ENCODE peak calls at places on chromosome 2, in five cellular contexts. B, L, H, T and P are unnamed samples.

GRCh38 chr2:61620244-61621159 is 82.3 kb upstream of the XPO1 start:
- DNase-seq in H (peak), T (peak), B (no peak), L (no peak), P (peak)

GRCh38 chr2:26640331-26640745 is 828 bp downstream of the CIB4 start:
- DNase-seq in H (no peak), T (peak), B (peak), L (no peak), P (peak)

GRCh38 chr2:84443477-84443876 is 15.6 kb downstream of the SUCLG1 start:
- DNase-seq in B (no peak), H (no peak), L (no peak), T (no peak), P (no peak)

GRCh38 chr2:179461367-179461886 is 196.8 kb upstream of the SESTD1 start:
- DNase-seq in L (no peak), H (no peak), T (no peak), B (no peak), P (no peak)

GRCh38 chr2:84297155-84297554 is 161.9 kb downstream of the SUCLG1 start:
- DNase-seq in B (no peak), L (no peak), H (no peak), T (no peak), P (no peak)

GRCh38 chr2:159454185-159454584 is 162.2 kb downstream of the BAZ2B start:
- DNase-seq in L (no peak), B (no peak), H (no peak), T (no peak), P (no peak)

GRCh38 chr2:113237604-113238003 is 41.1 kb downstream of the PAX8 start:
- DNase-seq in H (no peak), L (no peak), T (no peak), B (no peak), P (no peak)

GRCh38 chr2:100742884-100743283 is 77.1 kb upstream of the NPAS2 start:
- DNase-seq in L (no peak), B (no peak), H (no peak), T (peak), P (peak)

GRCh38 chr2:43348904-43349725 is 122.7 kb upstream of the ZFP36L2 start:
- DNase-seq in B (no peak), H (no peak), L (peak), T (no peak), P (peak)

GRCh38 chr2:181354626-181355025 is 102.6 kb upstream of the ITGA4 start:
- DNase-seq in L (no peak), T (peak), H (no peak), B (no peak), P (peak)

GRCh38 chr2:227793148-227793722 is 20.4 kb upstream of the CCL20 start:
- DNase-seq in H (no peak), B (no peak), T (no peak), L (no peak), P (no peak)

GRCh38 chr2:9690716-9691498 is 60.1 kb upstream of the YWHAQ start:
- DNase-seq in H (peak), T (no peak), B (no peak), L (no peak), P (no peak)

GRCh38 chr2:109266998-109267854 is 138.2 kb downstream of the SH3RF3 start:
- DNase-seq in H (no peak), B (no peak), T (no peak), L (no peak), P (no peak)

GRCh38 chr2:142502402-142502801 is 371.6 kb upstream of the LRP1B start:
- DNase-seq in T (no peak), B (no peak), L (no peak), H (no peak), P (no peak)

GRCh38 chr2:4556136-4556535 is 852.8 kb downstream of the DCDC2C start:
- DNase-seq in L (no peak), B (no peak), T (no peak), H (no peak), P (no peak)

GRCh38 chr2:158966321-158966720 is 2.1 kb upstream of the TANC1 start:
- DNase-seq in H (no peak), T (no peak), B (no peak), L (no peak), P (no peak)

GRCh38 chr2:53366570-53366969 is 401.0 kb upstream of the CHAC2 start:
- DNase-seq in B (no peak), T (no peak), H (no peak), L (no peak), P (no peak)

GRCh38 chr2:240957656-240958365 is 40.6 kb upstream of the SNED1 start:
- DNase-seq in T (no peak), H (no peak), L (peak), B (peak), P (peak)

GRCh38 chr2:69032336-69032735 is 19.4 kb downstream of the ANTXR1 start:
- DNase-seq in T (no peak), B (no peak), H (no peak), L (no peak), P (no peak)

GRCh38 chr2:198731842-198732421 is 725.8 kb downstream of the SATB2 start:
- DNase-seq in T (no peak), L (no peak), B (no peak), H (no peak), P (peak)

GRCh38 chr2:26704441-26704977 is 12.0 kb downstream of the KCNK3 start:
- DNase-seq in B (no peak), L (no peak), H (no peak), T (no peak), P (peak)